ENCODE peak calls at places on chromosomes 16 and 17, in five cellular contexts. S, U, V, C and E are unnamed samples. For H3K4me1, the result is how much of the 10 kb centered on the place peaks cover.

GRCh38 chr16:49348408-49349176 is 25.0 kb upstream of the C16orf78 start:
- DNase-seq in V (no peak), U (no peak), C (no peak), S (no peak), E (no peak)

GRCh38 chr17:51258756-51259573 is 884 bp downstream of the MBTD1 start:
- DNase-seq in U (peak), V (no peak), C (no peak), S (peak), E (no peak)

GRCh38 chr17:27797390-27798091 is 2.8 kb downstream of the NOS2 start:
- DNase-seq in V (no peak), S (peak), U (no peak), C (peak), E (peak)

GRCh38 chr17:29588561-29589411 is 662 bp downstream of the GIT1 start:
- DNase-seq in C (peak), S (peak), V (no peak), U (no peak), E (no peak)

GRCh38 chr17:11853321-11854151 is 143.7 kb downstream of the ZNF18 start:
- DNase-seq in V (no peak), U (no peak), S (no peak), C (no peak), E (no peak)

GRCh38 chr16:1183235-1183907 is 30.5 kb downstream of the CACNA1H start:
- DNase-seq in S (peak), V (no peak), U (no peak), C (no peak), E (peak)

GRCh38 chr17:15076991-15077663 is 188.0 kb downstream of the PMP22 start:
- DNase-seq in S (no peak), C (no peak), V (no peak), U (no peak), E (no peak)

GRCh38 chr16:74224828-74225227 is 71.8 kb upstream of the PSMD7 start:
- DNase-seq in V (no peak), C (no peak), S (no peak), U (no peak), E (no peak)

GRCh38 chr17:1871743-1872142 is 41.9 kb downstream of the RPA1 start:
- DNase-seq in C (no peak), U (no peak), S (no peak), V (no peak), E (no peak)

GRCh38 chr17:35094902-35095301 is 24.8 kb downstream of the RAD51D start:
- DNase-seq in U (no peak), S (no peak), V (no peak), C (no peak), E (peak)

GRCh38 chr16:84136331-84137125 is 8.4 kb downstream of the HSDL1 start:
- DNase-seq in U (no peak), C (no peak), S (no peak), V (no peak), E (no peak)

GRCh38 chr17:77475012-77475976 is 334.5 kb downstream of the SEC14L1 start:
- DNase-seq in S (no peak), C (peak), U (no peak), V (no peak), E (no peak)

GRCh38 chr17:15261063-15261817 is 3.9 kb downstream of the PMP22 start:
- DNase-seq in S (peak), V (no peak), C (peak), U (no peak), E (no peak)

GRCh38 chr17:77717941-77718668 is 240.4 kb upstream of the TNRC6C start:
- DNase-seq in S (no peak), C (no peak), U (no peak), V (no peak), E (no peak)

GRCh38 chr17:75753514-75754377 is 11.2 kb downstream of the GALK1 start:
- DNase-seq in C (peak), V (no peak), U (no peak), S (peak), E (no peak)

GRCh38 chr17:69222707-69223106 is 5.9 kb downstream of the ABCA10 start:
- DNase-seq in V (no peak), U (no peak), C (no peak), S (no peak), E (no peak)

GRCh38 chr17:57527437-57528083 is 217.5 kb downstream of the CCDC182 start:
- DNase-seq in V (no peak), C (no peak), U (no peak), S (no peak), E (no peak)

GRCh38 chr17:8918811-8919210 is 46.7 kb downstream of the PIK3R5 start:
- DNase-seq in S (no peak), V (no peak), U (no peak), C (no peak), E (no peak)

GRCh38 chr17:36703860-36704266 is 102.5 kb downstream of the MRM1 start:
- DNase-seq in U (peak), C (no peak), V (no peak), S (peak), E (peak)

GRCh38 chr16:76483510-76483909 is 206.3 kb downstream of the CNTNAP4 start:
- DNase-seq in V (no peak), S (no peak), U (no peak), C (no peak), E (no peak)

DNA sequence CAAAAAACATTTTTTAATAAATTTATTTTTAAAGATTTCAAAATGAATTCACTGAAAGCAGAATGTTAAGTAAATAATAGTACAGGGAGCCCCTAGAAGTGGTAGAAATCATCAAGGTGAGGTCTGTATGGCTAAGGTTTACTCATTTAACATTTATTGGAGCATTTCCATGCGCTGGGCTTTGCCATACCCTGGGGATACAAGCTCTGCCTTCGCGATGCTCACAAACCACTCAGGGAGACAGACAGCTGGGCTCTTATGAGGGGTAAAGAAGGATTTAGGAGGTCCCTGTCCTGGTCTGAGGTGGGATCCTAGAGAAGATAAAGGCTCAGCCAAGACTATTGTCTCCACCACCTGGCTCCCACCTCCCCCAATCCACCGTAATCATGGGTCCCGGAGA is 11.3 kb upstream of the LPCAT2 start:
- DNase-seq in U (no peak), V (no peak), C (no peak), S (no peak), E (no peak)
- H3K4me3 ChIP-seq in U (no peak), V (no peak), C (no peak), S (no peak), E (no peak)

GRCh38 chr17:44952946-44953475 is 5.4 kb upstream of the KIF18B start:
- DNase-seq in C (no peak), S (no peak), U (no peak), V (no peak), E (no peak)

GRCh38 chr17:44942456-44942855 is 5.1 kb downstream of the KIF18B start:
- DNase-seq in U (no peak), V (no peak), C (no peak), S (no peak), E (no peak)

GRCh38 chr17:44947461-44948314 is at the start of gene KIF18B:
- DNase-seq in U (peak), V (peak), C (peak), S (peak), E (peak)

GRCh38 chr17:44948315-44948795 is 782 bp upstream of the KIF18B start:
- DNase-seq in V (no peak), C (no peak), U (no peak), S (no peak), E (no peak)
- H3K4me1 ChIP-seq in V (under half), C (under half), U (under half), S (under half), E (under half)

GRCh38 chr16:55331648-55332185 is 7.7 kb downstream of the IRX6 start:
- DNase-seq in S (no peak), U (no peak), V (no peak), C (no peak), E (no peak)
- H3K4me3 ChIP-seq in S (no peak), U (no peak), V (peak), C (no peak), E (no peak)

GRCh38 chr17:17716837-17717523 is 35.7 kb downstream of the RAI1 start:
- DNase-seq in S (no peak), V (no peak), C (no peak), U (no peak), E (no peak)

GRCh38 chr17:17714261-17714866 is 33.1 kb downstream of the RAI1 start:
- DNase-seq in V (no peak), U (no peak), C (no peak), S (no peak), E (no peak)

GRCh38 chr17:17713839-17714238 is 32.6 kb downstream of the RAI1 start:
- DNase-seq in C (no peak), V (no peak), U (no peak), S (no peak), E (no peak)

GRCh38 chr17:17712268-17712924 is 31.1 kb downstream of the RAI1 start:
- DNase-seq in U (no peak), S (no peak), V (no peak), C (no peak), E (peak)

GRCh38 chr17:17714879-17715278 is 33.6 kb downstream of the RAI1 start:
- DNase-seq in V (no peak), U (no peak), S (no peak), C (no peak), E (no peak)
- H3K4me1 ChIP-seq in V (under half), U (under half), S (under half), C (under half), E (half or more)

GRCh38 chr16:85573045-85573695 is 40.0 kb upstream of the GSE1 start:
- DNase-seq in V (no peak), C (no peak), U (no peak), S (no peak), E (no peak)
- H3K4me3 ChIP-seq in V (no peak), C (no peak), U (no peak), S (no peak), E (no peak)

GRCh38 chr16:89952551-89952950 is 4.0 kb downstream of the DEF8 start:
- DNase-seq in U (no peak), S (no peak), C (no peak), V (no peak), E (no peak)

GRCh38 chr16:89949121-89949742 is 677 bp downstream of the DEF8 start:
- DNase-seq in V (no peak), C (no peak), S (no peak), U (no peak), E (no peak)

GRCh38 chr16:89951509-89951908 is 3.0 kb downstream of the DEF8 start:
- DNase-seq in U (no peak), S (no peak), V (no peak), C (no peak), E (no peak)

GRCh38 chr16:89952049-89952448 is 3.5 kb downstream of the DEF8 start:
- DNase-seq in S (peak), V (no peak), C (no peak), U (no peak), E (no peak)

GRCh38 chr16:89949756-89950155 is 1.2 kb downstream of the DEF8 start:
- DNase-seq in S (no peak), U (no peak), V (no peak), C (no peak), E (no peak)
- H3K4me1 ChIP-seq in S (under half), U (under half), V (under half), C (under half), E (under half)